ENCODE peak calls at places on chromosomes 3 and 15, in four cellular contexts. B, Q, S and F are unnamed samples.

GRCh38 chr15:26873846-26874245 is 7.0 kb downstream of the GABRA5 start:
- DNase-seq in Q (no peak), B (peak; percentile 71), S (no peak), F (no peak)

GRCh38 chr3:34882764-34883163 is 756.6 kb upstream of the ARPP21 start:
- DNase-seq in Q (no peak), B (no peak), S (no peak), F (no peak)

GRCh38 chr3:33440578-33441321 is 545 bp upstream of the UBP1 start:
- DNase-seq in B (peak; percentile 74), S (peak; percentile 88), Q (peak; percentile 92), F (peak; percentile 87)

GRCh38 chr3:109559389-109559788 is 222.0 kb upstream of the DPPA4 start:
- DNase-seq in S (no peak), B (no peak), Q (no peak), F (no peak)

GRCh38 chr3:99633887-99634558 is 4.4 kb upstream of the COL8A1 start:
- DNase-seq in S (peak; percentile 17), B (no peak), Q (no peak), F (no peak)

GRCh38 chr3:159028706-159029105 is 226.9 kb downstream of the MFSD1 start:
- DNase-seq in B (no peak), Q (no peak), S (no peak), F (no peak)

GRCh38 chr3:14555835-14556234 is 15.7 kb upstream of the GRIP2 start:
- DNase-seq in Q (no peak), B (peak; percentile 70), S (no peak), F (no peak)

GRCh38 chr3:9183811-9184463 is 65.5 kb downstream of the SRGAP3 start:
- DNase-seq in Q (no peak), S (peak; percentile 79), B (no peak), F (no peak)

GRCh38 chr3:136305879-136306278 is 55.7 kb downstream of the PCCB start:
- DNase-seq in B (no peak), S (no peak), Q (no peak), F (no peak)

GRCh38 chr15:78950343-78950742 is 5.5 kb upstream of the CTSH start:
- DNase-seq in S (no peak), Q (no peak), B (no peak), F (no peak)

GRCh38 chr15:80233511-80234080 is 18.4 kb downstream of the CTXND1 start:
- DNase-seq in Q (no peak), S (no peak), B (no peak), F (no peak)

GRCh38 chr3:51659942-51660341 is 11.1 kb upstream of the TEX264 start:
- DNase-seq in Q (no peak), B (no peak), S (no peak), F (no peak)

GRCh38 chr3:147384210-147385058 is 21.9 kb downstream of the ZIC4 start:
- DNase-seq in S (peak; percentile 58), B (no peak), Q (no peak), F (no peak)

GRCh38 chr3:182618085-182618732 is 175.1 kb upstream of the ATP11B start:
- DNase-seq in S (peak; percentile 22), B (no peak), Q (no peak), F (no peak)

GRCh38 chr3:52841211-52841980 is 6.6 kb upstream of the MUSTN1 start:
- DNase-seq in B (no peak), S (no peak), Q (no peak), F (no peak)

GRCh38 chr3:15453501-15453900 is 26.1 kb downstream of the EAF1 start:
- DNase-seq in B (no peak), S (no peak), Q (peak; percentile 4), F (no peak)

GRCh38 chr3:159082514-159082913 is 280.7 kb downstream of the MFSD1 start:
- DNase-seq in B (no peak), S (no peak), Q (no peak), F (no peak)

GRCh38 chr15:90364251-90364650 is 12.2 kb downstream of the ZNF774 start:
- DNase-seq in Q (no peak), S (no peak), B (no peak), F (no peak)

GRCh38 chr15:79943820-79944219 is 27.2 kb downstream of the BCL2A1 start:
- DNase-seq in S (no peak), Q (no peak), B (no peak), F (no peak)

GRCh38 chr15:95559875-95560394 is 770.6 kb upstream of the NR2F2 start:
- DNase-seq in S (no peak), Q (no peak), B (no peak), F (no peak)

GRCh38 chr3:55172913-55173312 is 245.1 kb upstream of the LRTM1 start:
- DNase-seq in B (no peak), Q (no peak), S (no peak), F (no peak)

GRCh38 chr3:126555795-126556636 is 2.7 kb downstream of the C3orf22 start:
- DNase-seq in S (no peak), B (no peak), Q (peak; percentile 42), F (peak; percentile 55)

GRCh38 chr15:77659350-77660321 is 26.9 kb upstream of the LINGO1 start:
- DNase-seq in S (peak; percentile 90), B (peak; percentile 53), Q (no peak), F (no peak)

GRCh38 chr3:125150525-125151436 is 61.8 kb downstream of the SLC12A8 start:
- DNase-seq in S (peak; percentile 63), Q (peak; percentile 77), B (no peak), F (no peak)

GRCh38 chr3:155323063-155323666 is 29.7 kb upstream of the STRIT1 start:
- DNase-seq in Q (no peak), B (no peak), S (peak; percentile 65), F (no peak)

GRCh38 chr15:28895146-28895545 is 9.4 kb downstream of the APBA2 start:
- DNase-seq in S (no peak), Q (no peak), B (no peak), F (no peak)

GRCh38 chr15:63523306-63523990 is 19.1 kb downstream of the USP3 start:
- DNase-seq in B (no peak), Q (no peak), S (no peak), F (no peak)

GRCh38 chr3:183253961-183254815 is 1.1 kb downstream of the B3GNT5 start:
- DNase-seq in S (peak; percentile 70), Q (peak; percentile 78), B (peak; percentile 69), F (peak; percentile 77)

GRCh38 chr3:175399156-175399840 is 540.2 kb downstream of the NAALADL2 start:
- DNase-seq in S (no peak), B (no peak), Q (no peak), F (no peak)

GRCh38 chr3:11291808-11292207 is 19.6 kb downstream of the ATG7 start:
- DNase-seq in Q (no peak), S (no peak), B (peak; percentile 47), F (no peak)

GRCh38 chr15:88897456-88898194 is 2.3 kb upstream of the HAPLN3 start:
- DNase-seq in Q (peak; percentile 85), B (peak; percentile 93), S (no peak), F (peak; percentile 86)